ENCODE peak calls at places on chromosomes 1 and 21, in six cellular contexts. R, N, U, H, A and D are unnamed samples.

GRCh38 chr1:6928106-6928885 is 143.0 kb downstream of the CAMTA1 start:
- DNase-seq in R (no peak), N (no peak), U (no peak), H (no peak), A (no peak), D (no peak)

GRCh38 chr1:177302365-177303044 is 131.7 kb downstream of the BRINP2 start:
- DNase-seq in R (no peak), N (no peak), U (peak), H (no peak), A (no peak), D (no peak)

GRCh38 chr1:50108497-50109073 is at the start of gene ELAVL4:
- DNase-seq in R (no peak), N (no peak), U (no peak), H (peak), A (peak), D (no peak)

GRCh38 chr1:238334170-238334569 is 443.4 kb upstream of the ZP4 start:
- DNase-seq in R (no peak), N (no peak), U (no peak), H (no peak), A (no peak), D (no peak)

GRCh38 chr1:201732351-201732750 is 96.6 kb upstream of the IPO9 start:
- DNase-seq in R (no peak), N (peak), U (peak), H (no peak), A (no peak), D (no peak)

GRCh38 chr1:196178083-196178635 is 430.1 kb downstream of the KCNT2 start:
- DNase-seq in R (no peak), N (no peak), U (peak), H (no peak), A (no peak), D (no peak)

GRCh38 chr1:215044151-215044550 is 38.4 kb upstream of the KCNK2 start:
- DNase-seq in R (no peak), N (no peak), U (no peak), H (no peak), A (no peak), D (no peak)

GRCh38 chr1:161198877-161199431 is at the start of gene ADAMTS4:
- DNase-seq in R (peak), N (peak), U (peak), H (no peak), A (no peak), D (peak)

GRCh38 chr1:173062156-173062938 is 11.6 kb upstream of the TNFSF18 start:
- DNase-seq in R (no peak), N (peak), U (peak), H (no peak), A (no peak), D (no peak)

GRCh38 chr21:42614811-42615342 is 38.5 kb upstream of the PDE9A start:
- DNase-seq in R (no peak), N (peak), U (no peak), H (no peak), A (peak), D (no peak)

GRCh38 chr1:40133122-40133665 is 28.0 kb upstream of the RLF start:
- DNase-seq in R (no peak), N (no peak), U (peak), H (no peak), A (no peak), D (no peak)

GRCh38 chr1:28341591-28341990 is 12.8 kb downstream of the MED18 start:
- DNase-seq in R (no peak), N (peak), U (no peak), H (no peak), A (no peak), D (no peak)

GRCh38 chr21:37198989-37199924 is 67.9 kb downstream of the VPS26C start:
- DNase-seq in R (peak), N (peak), U (peak), H (no peak), A (no peak), D (no peak)

GRCh38 chr1:172270605-172271004 is 149.9 kb upstream of the C1orf105 start:
- DNase-seq in R (no peak), N (no peak), U (no peak), H (no peak), A (no peak), D (no peak)

GRCh38 chr1:240914506-240914905 is 302.6 kb upstream of the GREM2 start:
- DNase-seq in R (no peak), N (no peak), U (peak), H (no peak), A (no peak), D (no peak)

GRCh38 chr21:33761104-33762036 is 119.1 kb downstream of the ITSN1 start:
- DNase-seq in R (peak), N (peak), U (peak), H (peak), A (no peak), D (no peak)

GRCh38 chr1:162405800-162406199 is 6.1 kb downstream of the SH2D1B start:
- DNase-seq in R (no peak), N (peak), U (no peak), H (no peak), A (no peak), D (no peak)

GRCh38 chr1:155134322-155134721 is 1.3 kb upstream of the SLC50A1 start:
- DNase-seq in R (no peak), N (no peak), U (no peak), H (no peak), A (no peak), D (peak)

GRCh38 chr1:41442697-41443251 is 41.7 kb downstream of the EDN2 start:
- DNase-seq in R (no peak), N (no peak), U (no peak), H (no peak), A (no peak), D (no peak)

GRCh38 chr1:203702130-203702577 is 62.8 kb upstream of the LAX1 start:
- DNase-seq in R (peak), N (peak), U (peak), H (peak), A (peak), D (no peak)

GRCh38 chr1:3483801-3484444 is 29.5 kb downstream of the ARHGEF16 start:
- DNase-seq in R (no peak), N (peak), U (no peak), H (no peak), A (peak), D (no peak)

GRCh38 chr1:232880354-232880753 is 70.1 kb upstream of the NTPCR start:
- DNase-seq in R (peak), N (peak), U (no peak), H (peak), A (peak), D (no peak)

GRCh38 chr21:26790289-26790688 is 54.9 kb downstream of the ADAMTS1 start:
- DNase-seq in R (no peak), N (no peak), U (no peak), H (no peak), A (no peak), D (no peak)

GRCh38 chr1:245599413-245600174 is 444.8 kb downstream of the KIF26B start:
- DNase-seq in R (peak), N (peak), U (peak), H (no peak), A (no peak), D (peak)

GRCh38 chr1:159786465-159786864 is 5.7 kb downstream of the DUSP23 start:
- DNase-seq in R (no peak), N (no peak), U (no peak), H (no peak), A (no peak), D (no peak)

GRCh38 chr1:224199679-224200078 is 16.6 kb downstream of the DEGS1 start:
- DNase-seq in R (no peak), N (no peak), U (no peak), H (no peak), A (no peak), D (no peak)

GRCh38 chr1:200886590-200886989 is 8.1 kb upstream of the INAVA start:
- DNase-seq in R (no peak), N (no peak), U (no peak), H (no peak), A (no peak), D (no peak)

GRCh38 chr1:19315378-19316206 is 3.5 kb downstream of the SLC66A1 start:
- DNase-seq in R (no peak), N (peak), U (peak), H (peak), A (no peak), D (no peak)

GRCh38 chr1:6260961-6261614 is at the start of gene GPR153:
- DNase-seq in R (no peak), N (peak), U (peak), H (no peak), A (peak), D (no peak)

GRCh38 chr1:5945445-5945844 is 46.8 kb downstream of the NPHP4 start:
- DNase-seq in R (no peak), N (no peak), U (no peak), H (no peak), A (no peak), D (peak)

GRCh38 chr21:38819719-38820147 is 14.0 kb downstream of the ETS2 start:
- DNase-seq in R (no peak), N (peak), U (peak), H (no peak), A (no peak), D (peak)

GRCh38 chr1:15220825-15221431 is 26.1 kb upstream of the FHAD1 start:
- DNase-seq in R (no peak), N (no peak), U (no peak), H (no peak), A (no peak), D (no peak)

GRCh38 chr1:161792740-161793139 is 26.6 kb downstream of the ATF6 start:
- DNase-seq in R (peak), N (peak), U (peak), H (no peak), A (peak), D (no peak)

GRCh38 chr1:61444277-61444676 is 280.7 kb downstream of the TM2D1 start:
- DNase-seq in R (no peak), N (no peak), U (no peak), H (no peak), A (no peak), D (no peak)

GRCh38 chr1:231684333-231685244 is 58.0 kb downstream of the DISC1 start:
- DNase-seq in R (no peak), N (no peak), U (peak), H (no peak), A (peak), D (no peak)